ENCODE peak calls at places on chromosome 14, in seven cellular contexts. X is CD4-positive, CD25-positive, alpha-beta regulatory T cell; T is cardiac muscle cell; F is cardiac septum; Y is stimulated activated CD4-positive, alpha-beta T cell treated with anti-CD3 and anti-CD28 coated beads, TNF-alpha, amount 100 ng/mL, for 1 hour; C is AG08396; G is hypothalamus. K is an unnamed sample.

GRCh38 chr14:21241218-21241819 is 27.9 kb downstream of the HNRNPC start:
- DNase-seq in X (peak), T (no peak), F (no peak), Y (no peak), C (no peak), G (no peak), K (no peak)

GRCh38 chr14:49867831-49868719 is 15.5 kb upstream of the NEMF start:
- DNase-seq in X (peak), T (peak), F (peak), Y (peak), C (peak), G (peak), K (peak)

GRCh38 chr14:26522985-26523384 is 74.8 kb downstream of the NOVA1 start:
- DNase-seq in X (no peak), T (no peak), F (no peak), Y (no peak), C (peak), G (no peak), K (no peak)

GRCh38 chr14:54447231-54447692 is 6.1 kb upstream of the CNIH1 start:
- DNase-seq in X (no peak), T (no peak), F (no peak), Y (no peak), C (no peak), G (no peak), K (no peak)

GRCh38 chr14:38828183-38828877 is 274.7 kb downstream of the SEC23A start:
- DNase-seq in X (no peak), T (no peak), F (no peak), Y (no peak), C (no peak), G (no peak), K (no peak)

GRCh38 chr14:85079842-85080741 is 449.9 kb upstream of the FLRT2 start:
- DNase-seq in X (no peak), T (peak), F (no peak), Y (no peak), C (no peak), G (no peak), K (no peak)

GRCh38 chr14:68407838-68408237 is 385.0 kb downstream of the ZFP36L1 start:
- DNase-seq in X (no peak), T (no peak), F (no peak), Y (no peak), C (no peak), G (no peak), K (no peak)

GRCh38 chr14:92902726-92903125 is 20.2 kb upstream of the CHGA start:
- DNase-seq in X (no peak), T (no peak), F (no peak), Y (no peak), C (no peak), G (no peak), K (no peak)

GRCh38 chr14:96666088-96666487 is 131.1 kb upstream of the VRK1 start:
- DNase-seq in X (no peak), T (no peak), F (no peak), Y (no peak), C (no peak), G (no peak), K (no peak)

GRCh38 chr14:56989359-56989758 is 179.1 kb upstream of the OTX2 start:
- DNase-seq in X (no peak), T (no peak), F (no peak), Y (no peak), C (no peak), G (no peak), K (no peak)

GRCh38 chr14:63499701-63500250 is 43.4 kb downstream of the PPP2R5E start:
- DNase-seq in X (no peak), T (no peak), F (no peak), Y (no peak), C (peak), G (no peak), K (no peak)

GRCh38 chr14:73996731-73997107 is 22.4 kb downstream of the ENTPD5 start:
- DNase-seq in X (no peak), T (no peak), F (no peak), Y (no peak), C (no peak), G (no peak), K (no peak)

GRCh38 chr14:91105673-91106072 is 8.2 kb upstream of the DGLUCY start:
- DNase-seq in X (no peak), T (no peak), F (no peak), Y (no peak), C (no peak), G (no peak), K (no peak)

GRCh38 chr14:61663312-61663974 is 31.9 kb upstream of the HIF1A start:
- DNase-seq in X (peak), T (no peak), F (no peak), Y (no peak), C (no peak), G (no peak), K (no peak)

GRCh38 chr14:71482701-71483100 is 449.5 kb upstream of the RGS6 start:
- DNase-seq in X (no peak), T (no peak), F (no peak), Y (no peak), C (no peak), G (no peak), K (no peak)

GRCh38 chr14:85414142-85414541 is 115.8 kb upstream of the FLRT2 start:
- DNase-seq in X (no peak), T (no peak), F (no peak), Y (no peak), C (no peak), G (no peak), K (no peak)

GRCh38 chr14:32808574-32809098 is 130.0 kb upstream of the NPAS3 start:
- DNase-seq in X (no peak), T (no peak), F (no peak), Y (no peak), C (no peak), G (no peak), K (no peak)

GRCh38 chr14:102857444-102857843 is 65.0 kb upstream of the AMN start:
- DNase-seq in X (no peak), T (no peak), F (no peak), Y (no peak), C (no peak), G (no peak), K (no peak)

GRCh38 chr14:99589031-99589441 is 15.0 kb downstream of the CCDC85C start:
- DNase-seq in X (no peak), T (no peak), F (no peak), Y (no peak), C (no peak), G (no peak), K (no peak)

GRCh38 chr14:68160269-68160668 is 340.7 kb downstream of the RAD51B start:
- DNase-seq in X (no peak), T (peak), F (no peak), Y (no peak), C (no peak), G (no peak), K (no peak)

GRCh38 chr14:74973003-74973614 is 17.7 kb upstream of the PGF start:
- DNase-seq in X (peak), T (no peak), F (peak), Y (no peak), C (no peak), G (no peak), K (no peak)

GRCh38 chr14:97640031-97640430 is 842.8 kb downstream of the VRK1 start:
- DNase-seq in X (no peak), T (no peak), F (no peak), Y (no peak), C (no peak), G (no peak), K (no peak)

GRCh38 chr14:101889898-101890297 is 74.5 kb upstream of the DYNC1H1 start:
- DNase-seq in X (peak), T (no peak), F (no peak), Y (no peak), C (no peak), G (no peak), K (no peak)